ENCODE peak calls at places on chromosomes 7 and 10, in nine cellular contexts. C is endodermal cell, X is NCI-H2029, F is NCI-H460, O is mucosa of descending colon, H is NCI-H2081, I is GM23248, W is NCI-H1417, D is NCI-H187 treated with DMSO at 0.1 percent for 48 hours. T is an unnamed sample.

GRCh38 chr7:148262721-148263229 is 327.8 kb upstream of the C7orf33 start:
- DNase-seq in I (peak; percentile 57), H (peak; percentile 73), D (no peak), O (no peak), C (peak; percentile 94), F (peak; percentile 41), X (peak; percentile 16), W (peak; percentile 57), T (peak; percentile 81)

GRCh38 chr7:96388620-96389383 is 66.9 kb upstream of the SLC25A13 start:
- DNase-seq in O (no peak), H (no peak), C (no peak), D (no peak), F (no peak), X (no peak), I (peak; percentile 89), W (no peak), T (peak; percentile 49)

GRCh38 chr10:34758447-34758996 is 56.6 kb downstream of the PARD3 start:
- DNase-seq in H (peak; percentile 24), F (peak; percentile 70), C (no peak), O (no peak), D (no peak), I (peak; percentile 94), W (no peak), X (no peak), T (peak; percentile 48)

GRCh38 chr7:522071-522937 is 2.7 kb upstream of the PDGFA start:
- DNase-seq in H (peak; percentile 51), O (no peak), F (no peak), C (peak; percentile 73), I (peak; percentile 60), W (peak; percentile 61), D (no peak), X (peak; percentile 39), T (peak; percentile 81)

GRCh38 chr10:33132626-33133025 is 174.6 kb upstream of the ITGB1 start:
- DNase-seq in F (no peak), D (no peak), O (no peak), H (no peak), W (no peak), C (peak; percentile 71), I (no peak), X (no peak), T (no peak)

GRCh38 chr7:44072364-44073231 is 7.2 kb upstream of the PGAM2 start:
- DNase-seq in H (peak; percentile 86), C (peak; percentile 92), D (no peak), F (peak; percentile 75), W (peak; percentile 51), X (peak; percentile 48), I (peak; percentile 92), O (peak; percentile 80), T (peak; percentile 84)

GRCh38 chr7:65475734-65476319 is 102.2 kb downstream of the ZNF92 start:
- DNase-seq in C (no peak), X (peak; percentile 66), D (no peak), W (no peak), I (no peak), O (peak; percentile 67), F (no peak), H (no peak), T (no peak)

GRCh38 chr7:105769951-105770628 is 106.3 kb downstream of the ATXN7L1 start:
- DNase-seq in O (no peak), C (no peak), I (peak; percentile 39), F (no peak), H (peak; percentile 35), W (peak; percentile 6), X (no peak), D (no peak), T (no peak)

GRCh38 chr7:103082497-103082896 is 7.6 kb downstream of the ARMC10 start:
- DNase-seq in O (no peak), H (no peak), D (no peak), C (peak; percentile 53), W (no peak), X (no peak), I (no peak), F (no peak), T (no peak)

GRCh38 chr7:8190121-8190895 is 71.7 kb downstream of the ICA1 start:
- DNase-seq in F (peak; percentile 55), C (peak; percentile 68), H (peak; percentile 76), O (no peak), X (peak; percentile 52), I (peak; percentile 66), D (no peak), W (peak; percentile 52), T (peak; percentile 64)

GRCh38 chr7:114921636-114922150 is at the start of gene MDFIC:
- DNase-seq in D (no peak), O (peak; percentile 58), H (no peak), X (no peak), F (no peak), W (no peak), I (no peak), C (no peak), T (peak; percentile 10)

GRCh38 chr7:110105840-110106239 is 985.1 kb upstream of the LRRN3 start:
- DNase-seq in H (no peak), O (no peak), D (no peak), C (no peak), X (no peak), F (no peak), W (no peak), I (no peak), T (no peak)

GRCh38 chr10:69070951-69071350 is 17.0 kb upstream of the SRGN start:
- DNase-seq in H (no peak), W (no peak), I (no peak), D (no peak), C (no peak), O (no peak), X (no peak), F (no peak), T (no peak)

GRCh38 chr10:23610626-23611307 is 171.9 kb downstream of the OTUD1 start:
- DNase-seq in C (no peak), D (no peak), H (no peak), W (no peak), X (no peak), I (peak; percentile 2), F (no peak), O (no peak), T (no peak)

T was measured in hepatocyte.